ENCODE peak calls at places on chromosomes 7 and 10, in four cellular contexts. X is activated CD4-positive, alpha-beta T cell treated with anti-CD3 and anti-CD28 coated beads for 48 hours; Q is GM12864; F is bronchial epithelial cell. P is an unnamed sample.

GRCh38 chr10:110841767-110842267 is 29.9 kb upstream of the PDCD4 start:
- DNase-seq in F (no peak), Q (peak), X (peak), P (no peak)

GRCh38 chr7:29968683-29969457 is 20.7 kb downstream of the SCRN1 start:
- DNase-seq in F (no peak), X (no peak), Q (no peak), P (no peak)

GRCh38 chr7:102873470-102874165 is 39.2 kb upstream of the LRRC17 start:
- DNase-seq in Q (no peak), X (no peak), F (no peak), P (no peak)

GRCh38 chr7:17402628-17403278 is 104.3 kb downstream of the AHR start:
- DNase-seq in Q (peak), F (no peak), X (peak), P (no peak)

GRCh38 chr7:116097365-116098009 is 66.9 kb upstream of the TFEC start:
- DNase-seq in X (no peak), Q (no peak), F (peak), P (no peak)

GRCh38 chr10:16910795-16911164 is 93.6 kb upstream of the RSU1 start:
- DNase-seq in Q (no peak), X (no peak), F (no peak), P (no peak)

GRCh38 chr10:93447019-93447418 is 35.1 kb downstream of the MYOF start:
- DNase-seq in F (no peak), X (no peak), Q (no peak), P (no peak)

GRCh38 chr7:76396039-76396732 is 13.3 kb downstream of the SSC4D start:
- DNase-seq in X (no peak), F (no peak), Q (no peak), P (no peak)

GRCh38 chr10:104559935-104560334 is 81.2 kb upstream of the SORCS3 start:
- DNase-seq in X (no peak), Q (no peak), F (no peak), P (no peak)

GRCh38 chr7:149454750-149455149 is 6.1 kb downstream of the ZNF777 start:
- DNase-seq in X (no peak), Q (no peak), F (no peak), P (no peak)

GRCh38 chr10:103967433-103968142 is 648 bp downstream of the SLK start:
- DNase-seq in F (no peak), Q (no peak), X (peak), P (peak)

GRCh38 chr10:49569031-49569765 is 30.3 kb upstream of the ERCC6 start:
- DNase-seq in F (peak), X (no peak), Q (no peak), P (no peak)

GRCh38 chr10:6314620-6315205 is 112.0 kb downstream of the PFKFB3 start:
- DNase-seq in F (peak), Q (no peak), X (no peak), P (no peak)

GRCh38 chr7:56110611-56111010 is 4.3 kb upstream of the CHCHD2 start:
- DNase-seq in X (peak), F (no peak), Q (no peak), P (no peak)

GRCh38 chr7:120931243-120931642 is 19.3 kb upstream of the ING3 start:
- DNase-seq in F (peak), X (no peak), Q (no peak), P (no peak)

GRCh38 chr10:92124524-92125168 is 166.2 kb downstream of the CPEB3 start:
- DNase-seq in Q (no peak), X (no peak), F (peak), P (no peak)

GRCh38 chr10:101529207-101529606 is 58.9 kb downstream of the POLL start:
- DNase-seq in X (no peak), Q (no peak), F (no peak), P (no peak)

GRCh38 chr7:51318886-51319579 is 2.4 kb upstream of the COBL start:
- DNase-seq in Q (no peak), F (no peak), X (no peak), P (no peak)

GRCh38 chr7:117082636-117083035 is 129.3 kb downstream of the ST7 start:
- DNase-seq in Q (no peak), X (no peak), F (no peak), P (no peak)

GRCh38 chr7:41504581-41504980 is 198.3 kb downstream of the INHBA start:
- DNase-seq in F (no peak), X (no peak), Q (no peak), P (no peak)

GRCh38 chr10:19119191-19119590 is 70.6 kb downstream of the MALRD1 start:
- DNase-seq in X (no peak), Q (no peak), F (no peak), P (no peak)

GRCh38 chr7:111914287-111914686 is 291.9 kb downstream of the DOCK4 start:
- DNase-seq in X (no peak), Q (no peak), F (no peak), P (no peak)

GRCh38 chr7:37341033-37341630 is 107.5 kb downstream of the ELMO1 start:
- DNase-seq in Q (no peak), X (no peak), F (no peak), P (no peak)

GRCh38 chr10:95245425-95246055 is 45.3 kb downstream of the PDLIM1 start:
- DNase-seq in Q (peak), X (no peak), F (no peak), P (no peak)

P was measured in SK-N-DZ.